ENCODE peak calls at places on chromosomes 3 and 15, in four cellular contexts. X is HTR-8/SVneo, Z is ELR, H is HFF-Myc. G is an unnamed sample.

GRCh38 chr15:67943475-67943874 is 103.6 kb upstream of the RNU6-1 start:
- DNase-seq in X (no peak), Z (no peak), H (no peak), G (no peak)

GRCh38 chr15:58096529-58097084 is 31.1 kb upstream of the ALDH1A2 start:
- DNase-seq in H (no peak), Z (no peak), X (no peak), G (no peak)

GRCh38 chr3:107284570-107284969 is 92.7 kb upstream of the CCDC54 start:
- DNase-seq in X (no peak), Z (peak), H (no peak), G (no peak)

GRCh38 chr3:141796436-141797166 is 33.4 kb downstream of the GRK7 start:
- DNase-seq in Z (no peak), X (no peak), H (no peak), G (no peak)

GRCh38 chr3:63921741-63922482 is 9.7 kb upstream of the SCAANT1 start:
- DNase-seq in X (no peak), H (no peak), Z (no peak), G (no peak)

GRCh38 chr15:98174286-98174685 is 213.8 kb downstream of the ARRDC4 start:
- DNase-seq in X (peak), H (no peak), Z (peak), G (no peak)

GRCh38 chr15:74396445-74397238 is 29.2 kb upstream of the CYP11A1 start:
- DNase-seq in Z (peak), H (no peak), X (no peak), G (no peak)

GRCh38 chr15:73822998-73823397 is 50.4 kb upstream of the TBC1D21 start:
- DNase-seq in H (no peak), Z (peak), X (peak), G (peak)

GRCh38 chr15:65476942-65477341 is 40.5 kb downstream of the DPP8 start:
- DNase-seq in X (no peak), H (no peak), Z (peak), G (no peak)

GRCh38 chr3:94167796-94168195 is 104.9 kb downstream of the NSUN3 start:
- DNase-seq in Z (no peak), X (no peak), H (no peak), G (no peak)

GRCh38 chr3:161275919-161276318 is 54.8 kb downstream of the NMD3 start:
- DNase-seq in Z (no peak), H (no peak), X (no peak), G (no peak)

GRCh38 chr15:47870956-47871625 is 153.8 kb downstream of the SEMA6D start:
- DNase-seq in H (peak), Z (peak), X (peak), G (no peak)

GRCh38 chr15:75446146-75446545 is 5.3 kb downstream of the SIN3A start:
- DNase-seq in Z (no peak), H (no peak), X (no peak), G (no peak)

GRCh38 chr15:60840306-60840702 is 361.4 kb upstream of the ICE2 start:
- DNase-seq in H (no peak), Z (no peak), X (no peak), G (no peak)

GRCh38 chr3:146640955-146641867 is 36.1 kb upstream of the PLSCR5 start:
- DNase-seq in X (peak), Z (peak), H (peak), G (no peak)

GRCh38 chr3:42014949-42015533 is 53.1 kb upstream of the ULK4 start:
- DNase-seq in H (no peak), Z (peak), X (no peak), G (peak)

GRCh38 chr15:65626856-65627255 is 5.1 kb downstream of the SLC24A1 start:
- DNase-seq in X (no peak), H (no peak), Z (no peak), G (no peak)

GRCh38 chr15:90004252-90004651 is 3.1 kb downstream of the ZNF710 start:
- DNase-seq in Z (peak), H (no peak), X (no peak), G (no peak)

GRCh38 chr15:56036546-56037067 is 43.2 kb upstream of the NEDD4 start:
- DNase-seq in Z (no peak), X (no peak), H (no peak), G (no peak)

GRCh38 chr15:78212546-78213424 is 21.6 kb downstream of the ACSBG1 start:
- DNase-seq in H (peak), X (peak), Z (peak), G (peak)

GRCh38 chr15:77909131-77909940 is 168.2 kb downstream of the TBC1D2B start:
- DNase-seq in Z (no peak), H (no peak), X (no peak), G (no peak)

GRCh38 chr3:46546896-46547440 is 19.1 kb downstream of the LRRC2 start:
- DNase-seq in H (no peak), Z (no peak), X (no peak), G (no peak)

GRCh38 chr15:33007295-33007855 is 187.1 kb downstream of the FMN1 start:
- DNase-seq in X (peak), H (no peak), Z (peak), G (no peak)

G was measured in aorta.